ENCODE peak calls at places on chromosomes 2 and 18, in six cellular contexts. One of them, this sample, is unnamed.

GRCh38 chr2:235595420-235596010 is 101.7 kb downstream of the AGAP1 start:
- DNase-seq in cerebellar cortex: peak
- DNase-seq in mucosa of descending colon: peak
- DNase-seq in ecto neural progenitor cell: peak
- DNase-seq in activated CD4-positive, alpha-beta T cell treated with anti-CD3 and anti-CD28 coated beads for 36 hours: peak
- DNase-seq in GM13976: peak
- DNase-seq in this sample: no peak

GRCh38 chr2:45869165-45869501 is 217.7 kb downstream of the PRKCE start:
- DNase-seq in mucosa of descending colon: no peak
- DNase-seq in GM13976: no peak
- DNase-seq in cerebellar cortex: no peak
- DNase-seq in activated CD4-positive, alpha-beta T cell treated with anti-CD3 and anti-CD28 coated beads for 36 hours: no peak
- DNase-seq in ecto neural progenitor cell: no peak
- DNase-seq in this sample: no peak

GRCh38 chr2:122692400-122693083 is 937.1 kb downstream of the TSN start:
- DNase-seq in activated CD4-positive, alpha-beta T cell treated with anti-CD3 and anti-CD28 coated beads for 36 hours: no peak
- DNase-seq in cerebellar cortex: no peak
- DNase-seq in mucosa of descending colon: no peak
- DNase-seq in GM13976: no peak
- DNase-seq in ecto neural progenitor cell: no peak
- DNase-seq in this sample: no peak

GRCh38 chr2:219457784-219458369 is 23.2 kb downstream of the SPEG start:
- DNase-seq in ecto neural progenitor cell: no peak
- DNase-seq in activated CD4-positive, alpha-beta T cell treated with anti-CD3 and anti-CD28 coated beads for 36 hours: peak
- DNase-seq in mucosa of descending colon: no peak
- DNase-seq in GM13976: no peak
- DNase-seq in cerebellar cortex: no peak
- DNase-seq in this sample: no peak

GRCh38 chr2:10269291-10269690 is 33.4 kb upstream of the HPCAL1 start:
- DNase-seq in cerebellar cortex: no peak
- DNase-seq in activated CD4-positive, alpha-beta T cell treated with anti-CD3 and anti-CD28 coated beads for 36 hours: no peak
- DNase-seq in GM13976: no peak
- DNase-seq in ecto neural progenitor cell: peak
- DNase-seq in mucosa of descending colon: no peak
- DNase-seq in this sample: peak

GRCh38 chr18:31983020-31983419 is 35.6 kb upstream of the RNF125 start:
- DNase-seq in GM13976: no peak
- DNase-seq in ecto neural progenitor cell: no peak
- DNase-seq in mucosa of descending colon: no peak
- DNase-seq in cerebellar cortex: no peak
- DNase-seq in activated CD4-positive, alpha-beta T cell treated with anti-CD3 and anti-CD28 coated beads for 36 hours: no peak
- DNase-seq in this sample: no peak

GRCh38 chr2:45256867-45257641 is 247.8 kb upstream of the SIX2 start:
- DNase-seq in GM13976: no peak
- DNase-seq in ecto neural progenitor cell: no peak
- DNase-seq in mucosa of descending colon: no peak
- DNase-seq in cerebellar cortex: no peak
- DNase-seq in activated CD4-positive, alpha-beta T cell treated with anti-CD3 and anti-CD28 coated beads for 36 hours: no peak
- DNase-seq in this sample: no peak

GRCh38 chr18:48782381-48782841 is 168.4 kb downstream of the SMAD7 start:
- DNase-seq in cerebellar cortex: no peak
- DNase-seq in mucosa of descending colon: no peak
- DNase-seq in ecto neural progenitor cell: no peak
- DNase-seq in GM13976: no peak
- DNase-seq in activated CD4-positive, alpha-beta T cell treated with anti-CD3 and anti-CD28 coated beads for 36 hours: no peak
- DNase-seq in this sample: no peak

GRCh38 chr18:55401638-55402191 is 186.3 kb downstream of the TCF4 start:
- DNase-seq in GM13976: no peak
- DNase-seq in mucosa of descending colon: no peak
- DNase-seq in activated CD4-positive, alpha-beta T cell treated with anti-CD3 and anti-CD28 coated beads for 36 hours: no peak
- DNase-seq in ecto neural progenitor cell: peak
- DNase-seq in cerebellar cortex: peak
- DNase-seq in this sample: no peak

GRCh38 chr18:32386466-32386865 is 84.2 kb downstream of the GAREM1 start:
- DNase-seq in activated CD4-positive, alpha-beta T cell treated with anti-CD3 and anti-CD28 coated beads for 36 hours: no peak
- DNase-seq in GM13976: no peak
- DNase-seq in ecto neural progenitor cell: no peak
- DNase-seq in mucosa of descending colon: no peak
- DNase-seq in cerebellar cortex: peak
- DNase-seq in this sample: no peak

GRCh38 chr18:74994502-74995403 is 214.2 kb downstream of the PTGR3 start:
- DNase-seq in ecto neural progenitor cell: no peak
- DNase-seq in cerebellar cortex: no peak
- DNase-seq in mucosa of descending colon: no peak
- DNase-seq in activated CD4-positive, alpha-beta T cell treated with anti-CD3 and anti-CD28 coated beads for 36 hours: peak
- DNase-seq in GM13976: peak
- DNase-seq in this sample: no peak

This sample was measured in osteocyte.